ENCODE peak calls at places on chromosome 5, in eight cellular contexts. One of them, this sample, is unnamed.

GRCh38 chr5:94544031-94544650 is 74.3 kb downstream of the KIAA0825 start:
- DNase-seq in mammary epithelial cell: peak; percentile 4
- DNase-seq in endodermal cell: no peak
- DNase-seq in CD8-positive, alpha-beta T cell: no peak
- DNase-seq in lung: no peak
- DNase-seq in tibial nerve: no peak
- DNase-seq in neural progenitor cell: no peak
- DNase-seq in thyroid gland: no peak
- DNase-seq in this sample: no peak

GRCh38 chr5:62561896-62562295 is 16.7 kb upstream of the LRRC70 start:
- DNase-seq in neural progenitor cell: no peak
- DNase-seq in tibial nerve: no peak
- DNase-seq in CD8-positive, alpha-beta T cell: no peak
- DNase-seq in thyroid gland: no peak
- DNase-seq in lung: no peak
- DNase-seq in mammary epithelial cell: no peak
- DNase-seq in endodermal cell: no peak
- DNase-seq in this sample: no peak

GRCh38 chr5:40447438-40447837 is 232.3 kb upstream of the PTGER4 start:
- DNase-seq in neural progenitor cell: no peak
- DNase-seq in CD8-positive, alpha-beta T cell: no peak
- DNase-seq in thyroid gland: no peak
- DNase-seq in tibial nerve: no peak
- DNase-seq in mammary epithelial cell: peak; percentile 47
- DNase-seq in endodermal cell: no peak
- DNase-seq in lung: no peak
- DNase-seq in this sample: no peak

GRCh38 chr5:74326571-74327338 is 313.8 kb downstream of the ENC1 start:
- DNase-seq in neural progenitor cell: no peak
- DNase-seq in mammary epithelial cell: peak; percentile 97
- DNase-seq in thyroid gland: peak; percentile 45
- DNase-seq in tibial nerve: peak; percentile 12
- DNase-seq in lung: no peak
- DNase-seq in endodermal cell: no peak
- DNase-seq in CD8-positive, alpha-beta T cell: peak; percentile 10
- DNase-seq in this sample: no peak

GRCh38 chr5:173954671-173955605 is 34.0 kb upstream of the C5orf47 start:
- DNase-seq in CD8-positive, alpha-beta T cell: no peak
- DNase-seq in tibial nerve: no peak
- DNase-seq in lung: no peak
- DNase-seq in thyroid gland: peak; percentile 60
- DNase-seq in mammary epithelial cell: no peak
- DNase-seq in neural progenitor cell: no peak
- DNase-seq in endodermal cell: no peak
- DNase-seq in this sample: no peak

GRCh38 chr5:141637693-141638419 is 1.1 kb downstream of the RELL2 start:
- DNase-seq in lung: peak; percentile 62
- DNase-seq in mammary epithelial cell: no peak
- DNase-seq in neural progenitor cell: peak; percentile 94
- DNase-seq in tibial nerve: peak; percentile 17
- DNase-seq in CD8-positive, alpha-beta T cell: peak; percentile 45
- DNase-seq in endodermal cell: peak; percentile 96
- DNase-seq in thyroid gland: peak; percentile 66
- DNase-seq in this sample: peak; percentile 64

GRCh38 chr5:125012727-125013451 is 266.4 kb upstream of the ZNF608 start:
- DNase-seq in CD8-positive, alpha-beta T cell: no peak
- DNase-seq in mammary epithelial cell: peak; percentile 11
- DNase-seq in lung: no peak
- DNase-seq in thyroid gland: no peak
- DNase-seq in neural progenitor cell: no peak
- DNase-seq in endodermal cell: no peak
- DNase-seq in tibial nerve: no peak
- DNase-seq in this sample: no peak

GRCh38 chr5:174453690-174454089 is 270.7 kb upstream of the MSX2 start:
- DNase-seq in thyroid gland: no peak
- DNase-seq in tibial nerve: no peak
- DNase-seq in lung: no peak
- DNase-seq in neural progenitor cell: no peak
- DNase-seq in mammary epithelial cell: no peak
- DNase-seq in endodermal cell: no peak
- DNase-seq in CD8-positive, alpha-beta T cell: no peak
- DNase-seq in this sample: no peak

GRCh38 chr5:21097661-21098060 is 1109.7 kb upstream of the CDH18 start:
- DNase-seq in tibial nerve: no peak
- DNase-seq in endodermal cell: no peak
- DNase-seq in thyroid gland: no peak
- DNase-seq in neural progenitor cell: no peak
- DNase-seq in mammary epithelial cell: no peak
- DNase-seq in CD8-positive, alpha-beta T cell: no peak
- DNase-seq in lung: no peak
- DNase-seq in this sample: no peak

GRCh38 chr5:74316064-74316586 is 324.4 kb downstream of the ENC1 start:
- DNase-seq in CD8-positive, alpha-beta T cell: no peak
- DNase-seq in lung: peak; percentile 36
- DNase-seq in tibial nerve: no peak
- DNase-seq in mammary epithelial cell: peak; percentile 99
- DNase-seq in endodermal cell: peak; percentile 80
- DNase-seq in neural progenitor cell: peak; percentile 8
- DNase-seq in thyroid gland: peak; percentile 57
- DNase-seq in this sample: peak; percentile 52

GRCh38 chr5:145465487-145466263 is 369.5 kb downstream of the PRELID2 start:
- DNase-seq in endodermal cell: no peak
- DNase-seq in thyroid gland: no peak
- DNase-seq in tibial nerve: no peak
- DNase-seq in neural progenitor cell: no peak
- DNase-seq in CD8-positive, alpha-beta T cell: no peak
- DNase-seq in mammary epithelial cell: no peak
- DNase-seq in lung: no peak
- DNase-seq in this sample: no peak

GRCh38 chr5:45035991-45036390 is 227.2 kb downstream of the MRPS30 start:
- DNase-seq in lung: no peak
- DNase-seq in endodermal cell: peak; percentile 80
- DNase-seq in mammary epithelial cell: no peak
- DNase-seq in CD8-positive, alpha-beta T cell: no peak
- DNase-seq in neural progenitor cell: no peak
- DNase-seq in thyroid gland: no peak
- DNase-seq in tibial nerve: no peak
- DNase-seq in this sample: no peak

GRCh38 chr5:22391956-22392355 is 461.2 kb downstream of the CDH12 start:
- DNase-seq in neural progenitor cell: no peak
- DNase-seq in CD8-positive, alpha-beta T cell: no peak
- DNase-seq in mammary epithelial cell: no peak
- DNase-seq in endodermal cell: no peak
- DNase-seq in tibial nerve: no peak
- DNase-seq in thyroid gland: no peak
- DNase-seq in lung: no peak
- DNase-seq in this sample: no peak

GRCh38 chr5:147857302-147858129 is 21.0 kb upstream of the SCGB3A2 start:
- DNase-seq in lung: peak; percentile 68
- DNase-seq in thyroid gland: peak; percentile 59
- DNase-seq in endodermal cell: peak; percentile 88
- DNase-seq in CD8-positive, alpha-beta T cell: peak; percentile 2
- DNase-seq in tibial nerve: peak; percentile 93
- DNase-seq in neural progenitor cell: peak; percentile 73
- DNase-seq in mammary epithelial cell: peak; percentile 44
- DNase-seq in this sample: peak; percentile 51

GRCh38 chr5:90174236-90174635 is 235.3 kb downstream of the CETN3 start:
- DNase-seq in thyroid gland: no peak
- DNase-seq in tibial nerve: no peak
- DNase-seq in CD8-positive, alpha-beta T cell: no peak
- DNase-seq in neural progenitor cell: no peak
- DNase-seq in lung: no peak
- DNase-seq in mammary epithelial cell: no peak
- DNase-seq in endodermal cell: no peak
- DNase-seq in this sample: no peak

GRCh38 chr5:150489358-150490295 is 18.3 kb upstream of the NDST1 start:
- DNase-seq in tibial nerve: no peak
- DNase-seq in thyroid gland: no peak
- DNase-seq in endodermal cell: peak; percentile 77
- DNase-seq in mammary epithelial cell: no peak
- DNase-seq in lung: no peak
- DNase-seq in neural progenitor cell: no peak
- DNase-seq in CD8-positive, alpha-beta T cell: no peak
- DNase-seq in this sample: no peak

GRCh38 chr5:78003914-78004313 is 227.8 kb upstream of the TBCA start:
- DNase-seq in lung: no peak
- DNase-seq in thyroid gland: no peak
- DNase-seq in tibial nerve: no peak
- DNase-seq in neural progenitor cell: peak; percentile 72
- DNase-seq in CD8-positive, alpha-beta T cell: no peak
- DNase-seq in mammary epithelial cell: no peak
- DNase-seq in endodermal cell: no peak
- DNase-seq in this sample: no peak

GRCh38 chr5:57494104-57495098 is 11.8 kb upstream of the ACTBL2 start:
- DNase-seq in endodermal cell: peak; percentile 63
- DNase-seq in thyroid gland: no peak
- DNase-seq in CD8-positive, alpha-beta T cell: no peak
- DNase-seq in neural progenitor cell: no peak
- DNase-seq in mammary epithelial cell: peak; percentile 97
- DNase-seq in lung: peak; percentile 82
- DNase-seq in tibial nerve: no peak
- DNase-seq in this sample: no peak

GRCh38 chr5:151787817-151788216 is 16.1 kb downstream of the G3BP1 start:
- DNase-seq in CD8-positive, alpha-beta T cell: no peak
- DNase-seq in thyroid gland: no peak
- DNase-seq in endodermal cell: no peak
- DNase-seq in tibial nerve: no peak
- DNase-seq in mammary epithelial cell: no peak
- DNase-seq in neural progenitor cell: no peak
- DNase-seq in lung: no peak
- DNase-seq in this sample: no peak

GRCh38 chr5:1745190-1745805 is 54.3 kb downstream of the MRPL36 start:
- DNase-seq in CD8-positive, alpha-beta T cell: no peak
- DNase-seq in tibial nerve: no peak
- DNase-seq in neural progenitor cell: no peak
- DNase-seq in mammary epithelial cell: no peak
- DNase-seq in thyroid gland: no peak
- DNase-seq in lung: no peak
- DNase-seq in endodermal cell: peak; percentile 32
- DNase-seq in this sample: no peak

GRCh38 chr5:103041071-103041676 is 78.8 kb downstream of the GIN1 start:
- DNase-seq in tibial nerve: no peak
- DNase-seq in CD8-positive, alpha-beta T cell: no peak
- DNase-seq in neural progenitor cell: no peak
- DNase-seq in lung: no peak
- DNase-seq in mammary epithelial cell: peak; percentile 37
- DNase-seq in endodermal cell: no peak
- DNase-seq in thyroid gland: no peak
- DNase-seq in this sample: no peak

GRCh38 chr5:23930985-23931384 is 423.6 kb downstream of the PRDM9 start:
- DNase-seq in tibial nerve: no peak
- DNase-seq in lung: no peak
- DNase-seq in endodermal cell: no peak
- DNase-seq in thyroid gland: no peak
- DNase-seq in CD8-positive, alpha-beta T cell: no peak
- DNase-seq in mammary epithelial cell: no peak
- DNase-seq in neural progenitor cell: no peak
- DNase-seq in this sample: no peak

DNA sequence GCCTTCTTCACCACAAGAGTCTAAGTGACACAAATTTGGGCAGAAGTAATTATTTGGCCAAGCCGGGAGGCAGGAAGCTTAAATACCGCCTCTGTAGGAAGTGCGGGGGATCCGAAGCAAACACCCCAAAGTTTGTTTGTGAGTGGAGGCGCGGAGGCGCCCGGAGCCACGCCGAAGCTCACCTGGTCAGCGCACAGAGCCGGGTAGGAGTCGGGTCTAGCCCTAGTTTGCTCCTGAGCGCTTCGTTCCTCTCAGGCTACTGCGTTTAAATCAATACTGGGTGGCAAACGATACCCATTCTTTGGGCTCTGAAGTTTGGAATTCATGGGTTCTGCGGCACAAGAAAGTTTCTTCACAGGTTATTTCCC is 858 bp downstream of the MCC start:
- DNase-seq in lung: no peak
- DNase-seq in mammary epithelial cell: peak; percentile 58
- DNase-seq in tibial nerve: no peak
- DNase-seq in thyroid gland: peak; percentile 13
- DNase-seq in endodermal cell: no peak
- DNase-seq in neural progenitor cell: peak; percentile 42
- DNase-seq in CD8-positive, alpha-beta T cell: no peak
- DNase-seq in this sample: no peak
- H3K4me3 ChIP-seq in lung: no peak overlapping the region
- H3K4me3 ChIP-seq in mammary epithelial cell: peak overlapping the region; percentile 75
- H3K4me3 ChIP-seq in tibial nerve: peak overlapping the region; percentile 60
- H3K4me3 ChIP-seq in thyroid gland: no peak overlapping the region
- H3K4me3 ChIP-seq in endodermal cell: peak overlapping the region; percentile 90
- H3K4me3 ChIP-seq in neural progenitor cell: peak overlapping the region; percentile 76
- H3K4me3 ChIP-seq in CD8-positive, alpha-beta T cell: peak overlapping the region; percentile 61
- H3K4me3 ChIP-seq in this sample: peak overlapping the region; percentile 82

DNA sequence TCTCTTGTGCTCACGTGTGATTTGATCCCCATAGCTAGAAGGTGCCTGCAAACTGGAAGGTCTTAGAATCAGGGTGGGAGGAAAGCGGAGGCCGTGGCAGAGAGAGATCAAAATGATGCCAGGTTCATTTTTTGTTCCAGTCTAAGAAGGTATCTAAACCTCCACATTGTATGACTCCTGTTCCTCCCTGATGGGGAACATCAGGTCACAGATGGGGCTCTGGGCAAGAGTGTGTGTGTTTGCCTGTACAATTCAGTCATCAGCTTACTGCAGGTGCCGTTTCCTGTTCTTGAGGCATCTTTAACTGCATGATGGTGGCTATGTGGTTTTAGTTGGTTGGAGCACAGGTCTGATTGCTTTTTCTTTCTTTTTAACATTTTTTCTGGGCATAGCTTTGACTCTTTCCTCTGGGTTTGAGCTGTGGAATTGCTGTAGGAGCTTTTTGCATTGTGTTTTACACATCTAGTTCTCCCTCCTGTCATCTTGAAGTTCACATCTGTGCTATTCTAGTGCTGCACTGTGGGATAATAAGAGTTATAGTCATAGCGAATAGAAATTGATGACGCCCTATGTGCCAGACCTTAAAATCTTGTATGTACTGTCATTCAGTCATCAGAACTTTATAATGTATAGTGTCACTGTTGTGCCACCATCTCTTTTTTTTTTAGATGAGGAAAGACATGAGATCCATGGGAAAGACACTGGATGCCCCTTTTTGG is 30.8 kb downstream of the ARHGAP26 start:
- DNase-seq in lung: no peak
- DNase-seq in tibial nerve: no peak
- DNase-seq in neural progenitor cell: no peak
- DNase-seq in CD8-positive, alpha-beta T cell: peak; percentile 25
- DNase-seq in mammary epithelial cell: no peak
- DNase-seq in thyroid gland: no peak
- DNase-seq in endodermal cell: no peak
- DNase-seq in this sample: no peak
- H3K4me1 ChIP-seq in lung: peaks cover 43% of the 10 kb centered on the region
- H3K4me1 ChIP-seq in tibial nerve: peaks cover under 1% of the 10 kb centered on the region
- H3K4me1 ChIP-seq in neural progenitor cell: peaks cover 8% of the 10 kb centered on the region
- H3K4me1 ChIP-seq in CD8-positive, alpha-beta T cell: peaks cover 62% of the 10 kb centered on the region
- H3K4me1 ChIP-seq in mammary epithelial cell: no peaks in the 10 kb centered on the region
- H3K4me1 ChIP-seq in thyroid gland: no peaks in the 10 kb centered on the region
- H3K4me1 ChIP-seq in endodermal cell: no peaks in the 10 kb centered on the region
- H3K4me1 ChIP-seq in this sample: no peaks in the 10 kb centered on the region

GRCh38 chr5:140555747-140556312 is 1.4 kb downstream of the SRA1 start:
- DNase-seq in CD8-positive, alpha-beta T cell: no peak
- DNase-seq in endodermal cell: no peak
- DNase-seq in thyroid gland: no peak
- DNase-seq in lung: no peak
- DNase-seq in neural progenitor cell: no peak
- DNase-seq in mammary epithelial cell: no peak
- DNase-seq in tibial nerve: no peak
- DNase-seq in this sample: no peak
- H3K4me3 ChIP-seq in CD8-positive, alpha-beta T cell: peak overlapping the region; percentile 87
- H3K4me3 ChIP-seq in endodermal cell: peak overlapping the region; percentile 85
- H3K4me3 ChIP-seq in thyroid gland: no peak overlapping the region
- H3K4me3 ChIP-seq in lung: no peak overlapping the region
- H3K4me3 ChIP-seq in neural progenitor cell: peak overlapping the region; percentile 84
- H3K4me3 ChIP-seq in mammary epithelial cell: peak overlapping the region; percentile 85
- H3K4me3 ChIP-seq in tibial nerve: no peak overlapping the region
- H3K4me3 ChIP-seq in this sample: peak overlapping the region; percentile 91

GRCh38 chr5:139686356-139686918 is 38.3 kb downstream of the CXXC5 start:
- DNase-seq in tibial nerve: no peak
- DNase-seq in thyroid gland: no peak
- DNase-seq in neural progenitor cell: no peak
- DNase-seq in endodermal cell: no peak
- DNase-seq in mammary epithelial cell: no peak
- DNase-seq in CD8-positive, alpha-beta T cell: no peak
- DNase-seq in lung: no peak
- DNase-seq in this sample: no peak
- H3K4me1 ChIP-seq in tibial nerve: peaks cover 47% of the 10 kb centered on the region
- H3K4me1 ChIP-seq in thyroid gland: peaks cover 20% of the 10 kb centered on the region
- H3K4me1 ChIP-seq in neural progenitor cell: peaks cover 73% of the 10 kb centered on the region
- H3K4me1 ChIP-seq in endodermal cell: peaks cover 20% of the 10 kb centered on the region
- H3K4me1 ChIP-seq in mammary epithelial cell: peaks cover 8% of the 10 kb centered on the region
- H3K4me1 ChIP-seq in CD8-positive, alpha-beta T cell: peaks cover 15% of the 10 kb centered on the region
- H3K4me1 ChIP-seq in lung: peaks cover 11% of the 10 kb centered on the region
- H3K4me1 ChIP-seq in this sample: peaks cover 8% of the 10 kb centered on the region

This sample was measured in breast epithelium.